ENCODE peak calls at places on chromosomes 1 and 21, in six cellular contexts. U is GM23248; V is body of pancreas; O is naive thymus-derived CD4-positive, alpha-beta T cell; C is transverse colon; R is pancreas. Z is an unnamed sample.

GRCh38 chr1:183821309-183822080 is 16.6 kb downstream of the RGL1 start:
- DNase-seq in O (no peak), C (no peak), U (peak), V (no peak), R (no peak), Z (no peak)

GRCh38 chr21:35458406-35458805 is 409.3 kb upstream of the RUNX1 start:
- DNase-seq in U (no peak), C (no peak), R (no peak), V (no peak), O (no peak), Z (no peak)

GRCh38 chr1:160125761-160126160 is 10.2 kb downstream of the ATP1A2 start:
- DNase-seq in V (no peak), U (peak), C (no peak), R (no peak), O (no peak), Z (no peak)

GRCh38 chr1:198528376-198528775 is 12.1 kb downstream of the ATP6V1G3 start:
- DNase-seq in U (peak), V (no peak), O (no peak), R (no peak), C (no peak), Z (no peak)

GRCh38 chr1:39902121-39902807 is 547 bp upstream of the MYCL start:
- DNase-seq in R (peak), U (peak), C (peak), O (peak), V (peak), Z (no peak)

GRCh38 chr1:153355445-153356071 is 2.1 kb upstream of the S100A9 start:
- DNase-seq in U (peak), R (no peak), V (peak), O (peak), C (peak), Z (peak)

GRCh38 chr1:1205769-1206375 is 520 bp downstream of the TNFRSF18 start:
- DNase-seq in R (peak), V (no peak), O (no peak), C (peak), U (no peak), Z (no peak)

GRCh38 chr1:205610036-205610435 is 21.8 kb downstream of the ELK4 start:
- DNase-seq in U (peak), R (no peak), O (no peak), C (no peak), V (no peak), Z (no peak)

GRCh38 chr1:41728403-41729202 is 190.1 kb downstream of the HIVEP3 start:
- DNase-seq in V (no peak), R (no peak), O (no peak), U (no peak), C (peak), Z (peak)

GRCh38 chr1:178057863-178058576 is 35.9 kb upstream of the RASAL2 start:
- DNase-seq in V (peak), C (no peak), O (no peak), R (no peak), U (peak), Z (no peak)

GRCh38 chr1:3038571-3039181 is 17.4 kb downstream of the ACTRT2 start:
- DNase-seq in R (peak), O (no peak), V (peak), C (no peak), U (no peak), Z (no peak)

GRCh38 chr1:21270086-21270689 is 20.1 kb downstream of the ECE1 start:
- DNase-seq in O (peak), R (peak), V (peak), C (peak), U (peak), Z (peak)

GRCh38 chr1:240020871-240021270 is 70.8 kb upstream of the FMN2 start:
- DNase-seq in R (no peak), C (no peak), V (no peak), U (no peak), O (no peak), Z (no peak)

GRCh38 chr1:101237229-101237837 is 514 bp downstream of the S1PR1 start:
- DNase-seq in V (no peak), R (no peak), O (no peak), C (no peak), U (peak), Z (peak)

GRCh38 chr1:19333587-19334354 is 21.6 kb downstream of the SLC66A1 start:
- DNase-seq in V (no peak), U (peak), R (no peak), O (no peak), C (no peak), Z (no peak)

GRCh38 chr1:15351301-15351700 is 58.4 kb upstream of the EFHD2 start:
- DNase-seq in R (no peak), V (no peak), O (no peak), U (no peak), C (peak), Z (no peak)

GRCh38 chr1:151371744-151372410 is 628 bp downstream of the SELENBP1 start:
- DNase-seq in R (peak), V (peak), C (peak), O (no peak), U (peak), Z (peak)

GRCh38 chr1:156119503-156120209 is 5.1 kb downstream of the LMNA start:
- DNase-seq in O (no peak), R (no peak), C (peak), V (peak), U (peak), Z (peak)

GRCh38 chr1:190578015-190578414 is 100.4 kb upstream of the BRINP3 start:
- DNase-seq in V (no peak), R (no peak), O (no peak), U (no peak), C (no peak), Z (no peak)

GRCh38 chr21:46619846-46620245 is 15.0 kb upstream of the S100B start:
- DNase-seq in V (no peak), U (peak), C (no peak), R (no peak), O (no peak), Z (no peak)

GRCh38 chr1:41314781-41315481 is 46.3 kb upstream of the FOXO6 start:
- DNase-seq in V (no peak), C (no peak), O (no peak), R (no peak), U (peak), Z (no peak)

GRCh38 chr1:35706846-35707245 is 11.8 kb downstream of the C1orf216 start:
- DNase-seq in O (no peak), U (no peak), C (no peak), R (no peak), V (no peak), Z (no peak)

GRCh38 chr1:145963218-145964019 is 956 bp downstream of the ANKRD34A start:
- DNase-seq in R (no peak), C (no peak), U (peak), O (no peak), V (no peak), Z (peak)

GRCh38 chr1:77068013-77068412 is 151.2 kb downstream of the PIGK start:
- DNase-seq in V (no peak), O (no peak), U (no peak), C (no peak), R (no peak), Z (no peak)

GRCh38 chr1:53449026-53449425 is 10.2 kb upstream of the DMRTB1 start:
- DNase-seq in U (peak), R (no peak), C (no peak), O (no peak), V (no peak), Z (no peak)

GRCh38 chr1:88877382-88877825 is 14.0 kb downstream of the GTF2B start:
- DNase-seq in R (no peak), C (no peak), O (no peak), U (peak), V (no peak), Z (no peak)

GRCh38 chr1:219076536-219076935 is 97.1 kb upstream of the LYPLAL1 start:
- DNase-seq in R (no peak), O (no peak), U (no peak), C (no peak), V (no peak), Z (no peak)
- H3K27ac ChIP-seq in R (no peak), O (no peak), U (no peak), C (no peak), V (no peak), Z (no peak)

GRCh38 chr1:225577243-225577642 is 75.7 kb downstream of the ENAH start:
- DNase-seq in V (no peak), O (no peak), C (no peak), R (no peak), U (no peak), Z (no peak)

GRCh38 chr1:225572422-225572821 is 80.5 kb downstream of the ENAH start:
- DNase-seq in U (peak), C (no peak), V (no peak), R (no peak), O (no peak), Z (no peak)

GRCh38 chr1:225567789-225568188 is 85.1 kb downstream of the ENAH start:
- DNase-seq in V (no peak), R (no peak), O (no peak), C (no peak), U (no peak), Z (no peak)

GRCh38 chr1:225578247-225578646 is 74.7 kb downstream of the ENAH start:
- DNase-seq in V (no peak), O (no peak), C (no peak), R (no peak), U (peak), Z (no peak)

DNA sequence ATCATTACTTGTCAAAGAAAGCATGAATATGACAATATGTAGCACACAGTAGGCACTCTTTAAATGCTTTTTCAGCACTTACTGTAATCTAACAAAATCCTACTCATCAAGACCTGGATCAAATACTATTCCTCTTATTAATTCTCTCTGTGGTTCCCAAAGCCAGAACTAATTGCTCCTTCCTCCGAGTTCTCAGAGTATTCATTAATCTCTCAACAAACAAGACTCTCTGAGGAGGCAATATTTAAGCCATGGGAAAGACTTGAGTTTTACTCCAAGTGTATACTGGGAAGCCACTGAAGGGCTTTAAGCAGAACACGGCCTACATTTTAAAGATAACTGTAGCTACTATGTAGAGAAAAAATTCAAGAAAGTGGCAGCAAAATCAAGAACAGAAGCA is 79.7 kb downstream of the ENAH start:
- DNase-seq in V (no peak), U (no peak), C (no peak), R (no peak), O (no peak), Z (no peak)
- H3K27ac ChIP-seq in V (no peak), U (peak), C (no peak), R (no peak), O (no peak), Z (no peak)

GRCh38 chr1:23120383-23120782 is 48.3 kb downstream of the LUZP1 start:
- DNase-seq in U (no peak), V (no peak), O (no peak), R (no peak), C (no peak), Z (no peak)
- H3K27ac ChIP-seq in U (no peak), V (no peak), O (no peak), R (no peak), C (peak), Z (no peak)

DNA sequence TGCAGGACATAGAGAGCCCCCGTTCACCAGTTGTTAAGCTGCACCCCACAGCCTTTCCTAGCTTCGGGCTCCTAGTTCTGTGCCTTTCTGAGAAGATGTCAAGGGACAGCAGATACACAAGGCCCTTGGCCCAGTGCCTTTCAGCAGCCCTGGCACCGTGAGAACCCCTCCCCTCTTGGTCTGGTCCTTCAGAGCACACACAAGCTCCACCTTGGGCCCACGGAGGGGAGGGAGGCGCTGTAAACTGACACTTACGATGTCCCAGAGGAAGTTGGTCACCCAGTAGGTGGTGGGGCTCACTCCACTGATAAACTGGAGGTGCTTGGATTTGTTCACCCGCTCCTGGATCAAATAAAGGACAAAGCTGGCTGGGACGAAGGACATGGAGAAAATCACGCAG is 101.6 kb downstream of the ABCA4 start:
- DNase-seq in V (no peak), U (no peak), C (no peak), R (no peak), O (no peak), Z (no peak)
- H3K27ac ChIP-seq in V (no peak), U (no peak), C (no peak), R (no peak), O (no peak), Z (no peak)

GRCh38 chr1:192578144-192578909 is 2.8 kb downstream of the RGS1 start:
- DNase-seq in C (no peak), R (no peak), U (no peak), O (no peak), V (no peak), Z (no peak)

GRCh38 chr1:192579319-192579738 is 3.8 kb downstream of the RGS1 start:
- DNase-seq in R (no peak), U (peak), V (no peak), O (no peak), C (no peak), Z (no peak)

GRCh38 chr1:192575499-192576189 is at the start of gene RGS1:
- DNase-seq in U (no peak), C (peak), V (no peak), O (peak), R (no peak), Z (no peak)

GRCh38 chr1:192576190-192577144 is 894 bp downstream of the RGS1 start:
- DNase-seq in C (no peak), R (no peak), U (no peak), O (no peak), V (no peak), Z (no peak)

DNA sequence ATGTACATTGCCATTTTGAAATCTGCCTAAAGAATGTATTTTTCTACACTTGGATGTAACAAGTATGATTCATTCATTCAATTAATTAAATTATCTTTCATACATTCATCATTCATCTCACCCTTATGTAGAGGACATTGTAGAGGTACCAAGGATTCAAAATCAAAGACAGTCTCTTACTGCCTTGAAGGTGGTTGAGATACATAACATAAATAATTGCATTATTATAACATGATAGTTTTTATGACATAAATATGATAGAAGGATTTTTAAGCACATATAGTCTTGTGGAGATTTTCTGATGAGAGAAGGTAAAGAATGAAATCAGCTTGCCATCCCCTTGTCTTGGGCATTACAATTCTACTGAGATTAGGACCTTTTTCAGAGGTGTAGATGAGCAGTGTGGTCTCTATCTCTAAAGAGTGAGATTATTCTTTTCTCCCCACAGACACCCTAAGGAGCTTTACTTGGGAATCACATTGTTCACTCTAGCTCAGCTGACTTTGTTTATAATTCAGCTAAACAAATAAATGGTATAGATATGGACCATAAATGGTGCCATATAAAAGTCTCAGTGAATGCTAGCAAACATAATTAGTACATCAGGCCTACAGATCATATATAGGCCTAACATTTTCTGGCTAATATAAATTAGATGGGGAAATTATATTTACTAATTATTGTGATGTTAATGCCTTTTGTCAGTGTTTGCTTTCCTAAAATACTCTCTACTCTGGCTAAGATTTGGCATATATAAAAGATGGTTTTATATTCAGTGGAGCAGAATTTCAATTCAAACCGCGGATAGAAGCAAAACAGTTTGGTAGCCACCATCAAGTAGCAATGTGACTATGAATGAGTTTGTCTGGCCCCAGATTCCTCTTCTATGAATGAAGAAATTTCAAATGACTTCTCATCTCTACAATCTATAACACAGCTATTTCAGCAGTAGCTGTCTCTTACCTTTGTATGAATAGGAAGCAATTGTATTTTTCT is 1.9 kb downstream of the RGS1 start:
- DNase-seq in R (no peak), C (no peak), U (no peak), O (no peak), V (no peak), Z (no peak)
- H3K27ac ChIP-seq in R (no peak), C (peak), U (no peak), O (no peak), V (no peak), Z (no peak)

GRCh38 chr1:59107916-59108315 is 189.0 kb upstream of the FGGY start:
- DNase-seq in O (no peak), R (no peak), U (no peak), C (no peak), V (no peak), Z (no peak)
- H3K27ac ChIP-seq in O (no peak), R (no peak), U (no peak), C (no peak), V (no peak), Z (no peak)